ENCODE peak calls at places on chromosomes 3 and 15, in eight cellular contexts. D is gastrocnemius medialis, J is heart left ventricle, B is right atrium auricular region, Z is psoas muscle, F is thyroid gland, H is sigmoid colon, X is foreskin fibroblast. A is an unnamed sample.

GRCh38 chr15:98737122-98737521 is 88.8 kb downstream of the IGF1R start:
- DNase-seq in D (no peak), J (no peak), B (no peak), Z (no peak), F (no peak), H (no peak), X (no peak), A (no peak)

GRCh38 chr15:81851307-81851706 is 194.5 kb downstream of the MEX3B start:
- DNase-seq in D (no peak), J (no peak), B (no peak), Z (no peak), F (no peak), H (no peak), X (no peak), A (no peak)

GRCh38 chr3:183909030-183909600 is 24.4 kb upstream of the PARL start:
- DNase-seq in D (no peak), J (no peak), B (no peak), Z (no peak), F (no peak), H (no peak), X (no peak), A (no peak)

GRCh38 chr15:75138016-75138999 is 63.4 kb upstream of the C15orf39 start:
- DNase-seq in D (no peak), J (no peak), B (no peak), Z (no peak), F (no peak), H (no peak), X (no peak), A (no peak)

GRCh38 chr3:107411779-107412178 is 34.5 kb downstream of the CCDC54 start:
- DNase-seq in D (no peak), J (no peak), B (no peak), Z (no peak), F (no peak), H (no peak), X (no peak), A (no peak)

GRCh38 chr15:98547741-98548166 is 100.6 kb upstream of the IGF1R start:
- DNase-seq in D (no peak), J (no peak), B (peak), Z (peak), F (peak), H (peak), X (no peak), A (no peak)

GRCh38 chr3:94115482-94115881 is 52.6 kb downstream of the NSUN3 start:
- DNase-seq in D (no peak), J (no peak), B (no peak), Z (no peak), F (no peak), H (no peak), X (peak), A (no peak)

GRCh38 chr15:101479851-101480612 is 9.5 kb downstream of the PCSK6 start:
- DNase-seq in D (no peak), J (no peak), B (no peak), Z (no peak), F (no peak), H (no peak), X (no peak), A (no peak)

GRCh38 chr15:40048155-40048792 is 9.3 kb upstream of the SRP14 start:
- DNase-seq in D (no peak), J (no peak), B (peak), Z (no peak), F (peak), H (peak), X (no peak), A (no peak)

DNA sequence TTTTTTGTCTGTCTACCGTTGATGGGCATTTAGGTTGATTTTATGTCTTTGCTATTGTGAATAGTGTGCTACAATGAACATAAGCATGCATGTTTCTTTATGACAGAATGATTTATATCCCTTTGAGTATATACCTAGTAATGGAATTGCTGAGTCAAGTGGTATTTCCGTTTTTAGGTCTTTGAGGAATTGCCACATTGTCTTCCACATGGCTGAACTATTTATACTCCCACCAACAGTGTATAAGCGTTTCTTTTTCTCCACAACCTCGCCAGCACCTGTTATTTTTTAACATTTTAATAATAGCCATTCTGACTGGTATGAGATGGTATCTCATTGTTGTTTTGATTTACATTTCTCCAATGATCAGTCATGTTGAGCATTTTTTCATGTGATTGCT is 89.6 kb upstream of the GALNT15 start:
- DNase-seq in D (no peak), J (no peak), B (no peak), Z (no peak), F (no peak), H (no peak), X (peak), A (no peak)
- TF ChIP-seq CTCF in D (no peak), J (no peak), B (no peak), Z (no peak), F (no peak), H (no peak), X (no peak), A (no peak)

DNA sequence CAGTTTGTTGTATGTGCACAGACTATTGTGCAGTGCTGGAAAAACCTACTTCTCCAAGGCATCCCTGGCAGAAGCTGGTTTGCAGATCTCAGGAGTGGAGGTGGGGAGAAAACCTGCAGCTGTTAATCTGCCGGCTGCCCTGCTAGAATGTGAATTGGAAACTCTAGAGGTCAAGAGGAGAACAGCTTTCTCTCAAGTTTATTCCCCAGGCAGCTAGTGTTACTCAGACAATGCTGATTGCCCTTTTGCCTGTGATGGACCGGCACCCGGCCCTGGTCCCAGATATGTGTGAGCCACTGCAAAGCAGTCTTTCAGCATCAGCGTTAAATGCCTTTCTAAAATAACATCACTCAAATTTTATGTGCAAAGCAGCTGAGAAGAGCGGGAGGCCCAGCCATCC is 129.7 kb upstream of the TPM1 start:
- DNase-seq in D (no peak), J (no peak), B (no peak), Z (no peak), F (no peak), H (no peak), X (no peak), A (no peak)
- TF ChIP-seq CTCF in D (no peak), J (no peak), B (no peak), Z (no peak), F (no peak), H (no peak), X (no peak), A (no peak)

GRCh38 chr15:57146394-57147140 is 228.1 kb downstream of the TCF12 start:
- DNase-seq in D (no peak), J (no peak), B (no peak), Z (no peak), F (no peak), H (no peak), X (peak), A (peak)
- TF ChIP-seq CTCF in D (peak), J (peak), B (peak), Z (peak), F (peak), H (no peak), X (peak), A (peak)

GRCh38 chr3:37833790-37834189 is 27.9 kb upstream of the CTDSPL start:
- DNase-seq in D (no peak), J (peak), B (no peak), Z (no peak), F (peak), H (no peak), X (no peak), A (no peak)
- TF ChIP-seq CTCF in D (no peak), J (peak), B (peak), Z (peak), F (peak), H (no peak), X (no peak), A (no peak)

GRCh38 chr3:161171639-161172552 is 49.2 kb upstream of the NMD3 start:
- DNase-seq in D (no peak), J (no peak), B (no peak), Z (no peak), F (peak), H (no peak), X (no peak), A (no peak)
- TF ChIP-seq CTCF in D (no peak), J (peak), B (peak), Z (no peak), F (peak), H (no peak), X (no peak), A (no peak)

A was measured in GM20000.